ENCODE peak calls at places on chromosomes 7 and 10, in four cellular contexts. W is lung, R is spleen, X is mammary epithelial cell. I is an unnamed sample. For H3K4me1, the result is how much of the 10 kb centered on the place peaks cover.

GRCh38 chr7:42876182-42877068 is 35.4 kb downstream of the C7orf25 start:
- DNase-seq in W (peak), R (no peak), X (peak), I (peak)

GRCh38 chr7:80087051-80087767 is 47.4 kb upstream of the GNAI1 start:
- DNase-seq in W (no peak), R (no peak), X (no peak), I (no peak)

GRCh38 chr10:60185426-60185825 is 204.2 kb downstream of the ANK3 start:
- DNase-seq in W (no peak), R (no peak), X (no peak), I (no peak)

GRCh38 chr10:110502072-110502845 is 4.6 kb downstream of the DUSP5 start:
- DNase-seq in W (no peak), R (no peak), X (no peak), I (no peak)

GRCh38 chr10:101295266-101295665 is 58.7 kb upstream of the BTRC start:
- DNase-seq in W (no peak), R (no peak), X (no peak), I (no peak)

GRCh38 chr10:94093286-94093905 is 99.7 kb downstream of the PLCE1 start:
- DNase-seq in W (no peak), R (no peak), X (no peak), I (no peak)

GRCh38 chr10:127592586-127592985 is 43.5 kb downstream of the NPS start:
- DNase-seq in W (no peak), R (no peak), X (no peak), I (no peak)

GRCh38 chr7:1579481-1580421 is 9.9 kb upstream of the PSMG3 start:
- DNase-seq in W (peak), R (peak), X (peak), I (peak)

GRCh38 chr10:17836917-17837316 is 27.8 kb downstream of the MRC1 start:
- DNase-seq in W (peak), R (no peak), X (no peak), I (no peak)

GRCh38 chr7:155972247-155972646 is 160.0 kb upstream of the SHH start:
- DNase-seq in W (no peak), R (no peak), X (peak), I (no peak)

GRCh38 chr10:30701471-30702173 is 72.1 kb upstream of the LYZL2 start:
- DNase-seq in W (no peak), R (peak), X (no peak), I (no peak)
- H3K4me1 ChIP-seq in W (under half), R (half or more), X (under half), I (under half)

GRCh38 chr7:112254709-112255387 is 48.4 kb downstream of the ZNF277 start:
- DNase-seq in W (no peak), R (no peak), X (no peak), I (no peak)

GRCh38 chr7:112254166-112254565 is 47.7 kb downstream of the ZNF277 start:
- DNase-seq in W (no peak), R (no peak), X (peak), I (no peak)

GRCh38 chr7:112260941-112261340 is 54.4 kb downstream of the ZNF277 start:
- DNase-seq in W (no peak), R (no peak), X (no peak), I (peak)

GRCh38 chr7:112255388-112255720 is 48.9 kb downstream of the ZNF277 start:
- DNase-seq in W (no peak), R (no peak), X (no peak), I (no peak)

GRCh38 chr7:112257073-112257472 is 50.6 kb downstream of the ZNF277 start:
- DNase-seq in W (no peak), R (no peak), X (no peak), I (no peak)
- H3K4me1 ChIP-seq in W (under half), R (under half), X (under half), I (under half)

DNA sequence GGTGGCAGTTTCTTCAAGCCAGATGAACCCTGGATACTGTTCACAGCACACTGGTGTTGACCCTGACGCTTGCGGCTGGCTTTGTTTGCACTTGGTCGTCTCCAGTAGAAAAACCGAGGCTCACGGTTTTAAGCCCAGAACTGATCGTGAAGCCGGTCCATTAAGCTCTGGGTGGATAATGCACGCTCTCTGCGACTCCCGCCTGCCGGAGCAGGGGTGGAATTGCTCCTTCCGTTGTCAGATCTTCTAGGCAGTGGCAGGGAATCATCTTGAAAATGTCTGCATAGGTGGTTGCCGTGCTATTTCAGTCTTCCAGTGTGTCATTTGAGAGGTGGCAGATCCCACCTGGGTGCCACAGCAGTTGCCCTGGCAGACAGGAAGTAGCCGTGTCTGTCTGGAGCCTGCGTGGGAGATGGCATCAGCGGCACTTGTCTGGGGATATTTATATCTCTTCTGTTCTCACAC is 35.9 kb upstream of the AP5Z1 start:
- DNase-seq in W (peak), R (no peak), X (no peak), I (no peak)
- H3K4me1 ChIP-seq in W (under half), R (half or more), X (under half), I (under half)

DNA sequence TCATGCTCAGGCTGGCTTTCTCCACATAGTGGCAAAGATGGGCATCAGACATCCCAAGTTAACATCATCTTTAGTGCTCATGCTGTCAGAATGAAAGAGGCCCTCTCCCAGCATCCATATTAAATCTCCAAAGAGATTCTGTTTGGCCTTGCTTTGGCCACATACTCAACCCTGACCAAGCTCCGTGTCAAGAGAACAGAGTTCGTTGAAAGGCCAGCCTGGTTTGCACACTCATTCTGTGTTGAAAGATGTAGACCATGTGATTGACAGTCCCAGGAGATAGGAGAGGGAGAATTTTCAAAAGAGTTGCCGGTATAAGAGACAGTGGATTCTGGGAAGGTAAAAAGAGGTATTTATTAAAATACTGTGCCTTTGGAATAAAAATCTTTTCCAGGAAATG is 19.7 kb downstream of the MET start:
- DNase-seq in W (no peak), R (no peak), X (no peak), I (no peak)
- H3K4me1 ChIP-seq in W (under half), R (under half), X (half or more), I (under half)